ENCODE peak calls at places on chromosomes 12 and 14, in four cellular contexts. One of them, this sample, is unnamed.

GRCh38 chr14:51604078-51604477 is 47.6 kb upstream of the FRMD6 start:
- DNase-seq in activated CD4-positive, alpha-beta memory T cell treated with anti-CD3 and anti-CD28 coated beads, Interleukin-2, amount 10 ng/mL, durations not matched to agents 7 days and 5 days: no peak
- DNase-seq in central memory CD4-positive, alpha-beta T cell: no peak
- DNase-seq in GM10248: no peak
- DNase-seq in this sample: no peak

GRCh38 chr14:75450381-75451276 is 22.8 kb downstream of the JDP2 start:
- DNase-seq in activated CD4-positive, alpha-beta memory T cell treated with anti-CD3 and anti-CD28 coated beads, Interleukin-2, amount 10 ng/mL, durations not matched to agents 7 days and 5 days: no peak
- DNase-seq in central memory CD4-positive, alpha-beta T cell: no peak
- DNase-seq in GM10248: no peak
- DNase-seq in this sample: no peak

GRCh38 chr12:117161460-117162166 is 28.7 kb downstream of the FBXO21 start:
- DNase-seq in GM10248: no peak
- DNase-seq in activated CD4-positive, alpha-beta memory T cell treated with anti-CD3 and anti-CD28 coated beads, Interleukin-2, amount 10 ng/mL, durations not matched to agents 7 days and 5 days: no peak
- DNase-seq in central memory CD4-positive, alpha-beta T cell: no peak
- DNase-seq in this sample: no peak

GRCh38 chr14:101817511-101818001 is 56.0 kb downstream of the PPP2R5C start:
- DNase-seq in GM10248: no peak
- DNase-seq in central memory CD4-positive, alpha-beta T cell: peak; percentile 73
- DNase-seq in activated CD4-positive, alpha-beta memory T cell treated with anti-CD3 and anti-CD28 coated beads, Interleukin-2, amount 10 ng/mL, durations not matched to agents 7 days and 5 days: peak; percentile 50
- DNase-seq in this sample: peak; percentile 77

GRCh38 chr14:76446921-76447320 is 71.0 kb downstream of the ESRRB start:
- DNase-seq in GM10248: no peak
- DNase-seq in central memory CD4-positive, alpha-beta T cell: no peak
- DNase-seq in activated CD4-positive, alpha-beta memory T cell treated with anti-CD3 and anti-CD28 coated beads, Interleukin-2, amount 10 ng/mL, durations not matched to agents 7 days and 5 days: no peak
- DNase-seq in this sample: no peak

GRCh38 chr14:96255501-96256366 is at the start of gene BDKRB1:
- DNase-seq in central memory CD4-positive, alpha-beta T cell: no peak
- DNase-seq in GM10248: no peak
- DNase-seq in activated CD4-positive, alpha-beta memory T cell treated with anti-CD3 and anti-CD28 coated beads, Interleukin-2, amount 10 ng/mL, durations not matched to agents 7 days and 5 days: no peak
- DNase-seq in this sample: no peak

GRCh38 chr12:6534914-6535696 is 788 bp downstream of the GAPDH start:
- DNase-seq in activated CD4-positive, alpha-beta memory T cell treated with anti-CD3 and anti-CD28 coated beads, Interleukin-2, amount 10 ng/mL, durations not matched to agents 7 days and 5 days: peak; percentile 88
- DNase-seq in central memory CD4-positive, alpha-beta T cell: peak; percentile 71
- DNase-seq in GM10248: peak; percentile 53
- DNase-seq in this sample: peak; percentile 91

GRCh38 chr12:8951744-8952143 is 2.3 kb upstream of the M6PR start:
- DNase-seq in GM10248: no peak
- DNase-seq in activated CD4-positive, alpha-beta memory T cell treated with anti-CD3 and anti-CD28 coated beads, Interleukin-2, amount 10 ng/mL, durations not matched to agents 7 days and 5 days: peak; percentile 47
- DNase-seq in central memory CD4-positive, alpha-beta T cell: peak; percentile 26
- DNase-seq in this sample: peak; percentile 67

GRCh38 chr12:3973269-3973884 is 100.2 kb upstream of the PARP11 start:
- DNase-seq in central memory CD4-positive, alpha-beta T cell: no peak
- DNase-seq in GM10248: no peak
- DNase-seq in activated CD4-positive, alpha-beta memory T cell treated with anti-CD3 and anti-CD28 coated beads, Interleukin-2, amount 10 ng/mL, durations not matched to agents 7 days and 5 days: no peak
- DNase-seq in this sample: no peak

GRCh38 chr12:79487386-79488110 is 203.2 kb downstream of the PAWR start:
- DNase-seq in activated CD4-positive, alpha-beta memory T cell treated with anti-CD3 and anti-CD28 coated beads, Interleukin-2, amount 10 ng/mL, durations not matched to agents 7 days and 5 days: no peak
- DNase-seq in central memory CD4-positive, alpha-beta T cell: no peak
- DNase-seq in GM10248: no peak
- DNase-seq in this sample: no peak

GRCh38 chr14:105689722-105690121 is 163.3 kb downstream of the TMEM121 start:
- DNase-seq in activated CD4-positive, alpha-beta memory T cell treated with anti-CD3 and anti-CD28 coated beads, Interleukin-2, amount 10 ng/mL, durations not matched to agents 7 days and 5 days: no peak
- DNase-seq in GM10248: no peak
- DNase-seq in central memory CD4-positive, alpha-beta T cell: no peak
- DNase-seq in this sample: no peak

GRCh38 chr12:107442593-107442992 is 243.0 kb upstream of the PWP1 start:
- DNase-seq in GM10248: no peak
- DNase-seq in central memory CD4-positive, alpha-beta T cell: no peak
- DNase-seq in activated CD4-positive, alpha-beta memory T cell treated with anti-CD3 and anti-CD28 coated beads, Interleukin-2, amount 10 ng/mL, durations not matched to agents 7 days and 5 days: no peak
- DNase-seq in this sample: no peak

GRCh38 chr12:115528466-115528865 is 749.0 kb downstream of the MED13L start:
- DNase-seq in GM10248: no peak
- DNase-seq in central memory CD4-positive, alpha-beta T cell: no peak
- DNase-seq in activated CD4-positive, alpha-beta memory T cell treated with anti-CD3 and anti-CD28 coated beads, Interleukin-2, amount 10 ng/mL, durations not matched to agents 7 days and 5 days: no peak
- DNase-seq in this sample: no peak

GRCh38 chr12:105318651-105319483 is 11.6 kb upstream of the C12orf75 start:
- DNase-seq in central memory CD4-positive, alpha-beta T cell: no peak
- DNase-seq in GM10248: no peak
- DNase-seq in activated CD4-positive, alpha-beta memory T cell treated with anti-CD3 and anti-CD28 coated beads, Interleukin-2, amount 10 ng/mL, durations not matched to agents 7 days and 5 days: no peak
- DNase-seq in this sample: no peak

GRCh38 chr12:98595152-98595988 is 1.9 kb downstream of the SLC25A3 start:
- DNase-seq in central memory CD4-positive, alpha-beta T cell: peak; percentile 14
- DNase-seq in GM10248: no peak
- DNase-seq in activated CD4-positive, alpha-beta memory T cell treated with anti-CD3 and anti-CD28 coated beads, Interleukin-2, amount 10 ng/mL, durations not matched to agents 7 days and 5 days: peak; percentile 21
- DNase-seq in this sample: no peak

GRCh38 chr14:66507181-66507721 is 696 bp upstream of the GPHN start:
- DNase-seq in central memory CD4-positive, alpha-beta T cell: no peak
- DNase-seq in GM10248: no peak
- DNase-seq in activated CD4-positive, alpha-beta memory T cell treated with anti-CD3 and anti-CD28 coated beads, Interleukin-2, amount 10 ng/mL, durations not matched to agents 7 days and 5 days: no peak
- DNase-seq in this sample: no peak

GRCh38 chr14:73696466-73697390 is 17.5 kb downstream of the PNMA1 start:
- DNase-seq in activated CD4-positive, alpha-beta memory T cell treated with anti-CD3 and anti-CD28 coated beads, Interleukin-2, amount 10 ng/mL, durations not matched to agents 7 days and 5 days: no peak
- DNase-seq in GM10248: peak; percentile 69
- DNase-seq in central memory CD4-positive, alpha-beta T cell: no peak
- DNase-seq in this sample: no peak

GRCh38 chr12:1839956-1840550 is 19.7 kb downstream of the LRTM2 start:
- DNase-seq in GM10248: no peak
- DNase-seq in activated CD4-positive, alpha-beta memory T cell treated with anti-CD3 and anti-CD28 coated beads, Interleukin-2, amount 10 ng/mL, durations not matched to agents 7 days and 5 days: no peak
- DNase-seq in central memory CD4-positive, alpha-beta T cell: no peak
- DNase-seq in this sample: no peak

GRCh38 chr12:56103066-56103711 is 1.2 kb upstream of the PA2G4 start:
- DNase-seq in central memory CD4-positive, alpha-beta T cell: peak; percentile 60
- DNase-seq in GM10248: no peak
- DNase-seq in activated CD4-positive, alpha-beta memory T cell treated with anti-CD3 and anti-CD28 coated beads, Interleukin-2, amount 10 ng/mL, durations not matched to agents 7 days and 5 days: peak; percentile 39
- DNase-seq in this sample: no peak

GRCh38 chr14:91649930-91650329 is 82.0 kb downstream of the CATSPERB start:
- DNase-seq in activated CD4-positive, alpha-beta memory T cell treated with anti-CD3 and anti-CD28 coated beads, Interleukin-2, amount 10 ng/mL, durations not matched to agents 7 days and 5 days: peak; percentile 18
- DNase-seq in central memory CD4-positive, alpha-beta T cell: peak; percentile 2
- DNase-seq in GM10248: peak; percentile 39
- DNase-seq in this sample: no peak

GRCh38 chr14:26984318-26985177 is 386.7 kb upstream of the NOVA1 start:
- DNase-seq in GM10248: no peak
- DNase-seq in activated CD4-positive, alpha-beta memory T cell treated with anti-CD3 and anti-CD28 coated beads, Interleukin-2, amount 10 ng/mL, durations not matched to agents 7 days and 5 days: no peak
- DNase-seq in central memory CD4-positive, alpha-beta T cell: no peak
- DNase-seq in this sample: no peak

GRCh38 chr12:12008931-12009611 is 61.7 kb upstream of the BCL2L14 start:
- DNase-seq in central memory CD4-positive, alpha-beta T cell: peak; percentile 60
- DNase-seq in activated CD4-positive, alpha-beta memory T cell treated with anti-CD3 and anti-CD28 coated beads, Interleukin-2, amount 10 ng/mL, durations not matched to agents 7 days and 5 days: peak; percentile 69
- DNase-seq in GM10248: peak; percentile 64
- DNase-seq in this sample: peak; percentile 80

GRCh38 chr14:76926521-76927251 is 100.5 kb downstream of the LRRC74A start:
- DNase-seq in central memory CD4-positive, alpha-beta T cell: peak; percentile 85
- DNase-seq in activated CD4-positive, alpha-beta memory T cell treated with anti-CD3 and anti-CD28 coated beads, Interleukin-2, amount 10 ng/mL, durations not matched to agents 7 days and 5 days: peak; percentile 77
- DNase-seq in GM10248: peak; percentile 80
- DNase-seq in this sample: peak; percentile 86

GRCh38 chr14:50260511-50260910 is 29.1 kb upstream of the SOS2 start:
- DNase-seq in GM10248: peak; percentile 41
- DNase-seq in central memory CD4-positive, alpha-beta T cell: peak; percentile 19
- DNase-seq in activated CD4-positive, alpha-beta memory T cell treated with anti-CD3 and anti-CD28 coated beads, Interleukin-2, amount 10 ng/mL, durations not matched to agents 7 days and 5 days: peak; percentile 22
- DNase-seq in this sample: no peak

GRCh38 chr12:108019862-108020261 is 109.2 kb upstream of the WSCD2 start:
- DNase-seq in central memory CD4-positive, alpha-beta T cell: no peak
- DNase-seq in GM10248: no peak
- DNase-seq in activated CD4-positive, alpha-beta memory T cell treated with anti-CD3 and anti-CD28 coated beads, Interleukin-2, amount 10 ng/mL, durations not matched to agents 7 days and 5 days: no peak
- DNase-seq in this sample: no peak

GRCh38 chr12:131087991-131088700 is 134.4 kb downstream of the ADGRD1 start:
- DNase-seq in GM10248: no peak
- DNase-seq in central memory CD4-positive, alpha-beta T cell: no peak
- DNase-seq in activated CD4-positive, alpha-beta memory T cell treated with anti-CD3 and anti-CD28 coated beads, Interleukin-2, amount 10 ng/mL, durations not matched to agents 7 days and 5 days: no peak
- DNase-seq in this sample: peak; percentile 52

GRCh38 chr12:12704593-12705230 is 8.7 kb upstream of the GPR19 start:
- DNase-seq in GM10248: peak; percentile 42
- DNase-seq in activated CD4-positive, alpha-beta memory T cell treated with anti-CD3 and anti-CD28 coated beads, Interleukin-2, amount 10 ng/mL, durations not matched to agents 7 days and 5 days: no peak
- DNase-seq in central memory CD4-positive, alpha-beta T cell: peak; percentile 35
- DNase-seq in this sample: no peak

GRCh38 chr12:124002654-124003053 is 29.6 kb downstream of the ZNF664 start:
- DNase-seq in GM10248: no peak
- DNase-seq in central memory CD4-positive, alpha-beta T cell: no peak
- DNase-seq in activated CD4-positive, alpha-beta memory T cell treated with anti-CD3 and anti-CD28 coated beads, Interleukin-2, amount 10 ng/mL, durations not matched to agents 7 days and 5 days: no peak
- DNase-seq in this sample: no peak

GRCh38 chr12:114812858-114813761 is 129.1 kb upstream of the TBX3 start:
- DNase-seq in activated CD4-positive, alpha-beta memory T cell treated with anti-CD3 and anti-CD28 coated beads, Interleukin-2, amount 10 ng/mL, durations not matched to agents 7 days and 5 days: no peak
- DNase-seq in central memory CD4-positive, alpha-beta T cell: no peak
- DNase-seq in GM10248: no peak
- DNase-seq in this sample: no peak

GRCh38 chr14:36515105-36515593 is 4.9 kb downstream of the NKX2-1 start:
- DNase-seq in GM10248: peak; percentile 6
- DNase-seq in activated CD4-positive, alpha-beta memory T cell treated with anti-CD3 and anti-CD28 coated beads, Interleukin-2, amount 10 ng/mL, durations not matched to agents 7 days and 5 days: no peak
- DNase-seq in central memory CD4-positive, alpha-beta T cell: no peak
- DNase-seq in this sample: no peak

This sample was measured in activated effector memory CD4-positive, alpha-beta T cell treated with anti-CD3 and anti-CD28 coated beads, Interleukin-2, amount 50 U/mL, for 16 hours.